ENCODE peak calls at places on chromosomes 11 and 22, in eight cellular contexts. W, R, S, E, V, Y, M and X are unnamed samples.

GRCh38 chr11:69113226-69113625 is 42.5 kb upstream of the SMIM38 start:
- DNase-seq in W (no peak), R (no peak), S (peak), E (no peak), Y (no peak), V (no peak), M (no peak), X (no peak)

GRCh38 chr22:44213489-44214043 is 32.8 kb downstream of the PARVG start:
- DNase-seq in E (no peak), S (no peak), M (no peak), R (no peak), W (no peak), V (no peak), Y (no peak), X (no peak)

GRCh38 chr11:76663461-76663760 is 7.1 kb downstream of the LRRC32 start:
- DNase-seq in E (no peak), Y (no peak), S (no peak), M (no peak), R (no peak), W (no peak), V (no peak), X (no peak)

GRCh38 chr11:65211293-65212105 is 29.8 kb downstream of the CAPN1 start:
- DNase-seq in R (no peak), V (no peak), W (no peak), E (no peak), M (no peak), S (no peak), Y (no peak), X (no peak)

GRCh38 chr11:28009383-28009782 is 98.6 kb downstream of the KIF18A start:
- DNase-seq in S (no peak), R (no peak), M (no peak), Y (peak), E (no peak), V (no peak), W (peak), X (no peak)

GRCh38 chr22:50059185-50059880 is 1.2 kb upstream of the TTLL8 start:
- DNase-seq in M (no peak), V (no peak), Y (peak), S (peak), W (peak), R (peak), E (no peak), X (no peak)

GRCh38 chr11:112697779-112698178 is 263.4 kb upstream of the NCAM1 start:
- DNase-seq in M (no peak), E (no peak), R (no peak), V (no peak), Y (no peak), S (no peak), W (no peak), X (no peak)

GRCh38 chr11:122127020-122127419 is 11.0 kb upstream of the BLID start:
- DNase-seq in E (no peak), W (no peak), M (no peak), Y (peak), S (no peak), R (no peak), V (no peak), X (no peak)

GRCh38 chr11:119378851-119379465 is 2.5 kb downstream of the USP2 start:
- DNase-seq in Y (no peak), V (no peak), E (no peak), R (no peak), W (no peak), S (no peak), M (no peak), X (peak)

GRCh38 chr11:60504219-60504618 is 11.0 kb upstream of the MS4A13 start:
- DNase-seq in R (no peak), S (no peak), Y (no peak), E (no peak), M (no peak), V (no peak), W (no peak), X (peak)